ENCODE peak calls at places on chromosomes 16 and 17, in eight cellular contexts. G is uterus; C is naive thymus-derived CD4-positive, alpha-beta T cell; J is RWPE1; T is adrenal gland; A is cardiac muscle cell; V is upper lobe of right lung; D is H9. W is an unnamed sample.

GRCh38 chr17:47791025-47791424 is 30.6 kb downstream of the OSBPL7 start:
- DNase-seq in G (no peak), C (no peak), J (no peak), T (no peak), A (no peak), V (no peak), D (no peak), W (no peak)

GRCh38 chr16:18788828-18789514 is 1.2 kb downstream of the RPS15A start:
- DNase-seq in G (no peak), C (no peak), J (no peak), T (no peak), A (no peak), V (no peak), D (no peak), W (no peak)

GRCh38 chr17:51617876-51618455 is 357.6 kb downstream of the UTP18 start:
- DNase-seq in G (no peak), C (no peak), J (no peak), T (no peak), A (no peak), V (no peak), D (no peak), W (no peak)

GRCh38 chr16:29994613-29995329 is 646 bp downstream of the HIRIP3 start:
- DNase-seq in G (peak; percentile 60), C (no peak), J (peak; percentile 90), T (no peak), A (peak; percentile 53), V (peak; percentile 90), D (no peak), W (no peak)

GRCh38 chr17:59221159-59221847 is 992 bp downstream of the GDPD1 start:
- DNase-seq in G (no peak), C (no peak), J (no peak), T (no peak), A (no peak), V (peak; percentile 63), D (no peak), W (no peak)

GRCh38 chr17:67364847-67365761 is 1.3 kb downstream of the PSMD12 start:
- DNase-seq in G (no peak), C (no peak), J (no peak), T (peak; percentile 23), A (no peak), V (no peak), D (no peak), W (no peak)

GRCh38 chr17:81994593-81995462 is 17.4 kb downstream of the ASPSCR1 start:
- DNase-seq in G (no peak), C (no peak), J (no peak), T (no peak), A (no peak), V (no peak), D (no peak), W (no peak)

GRCh38 chr17:71983828-71984227 is 137.0 kb upstream of the SOX9 start:
- DNase-seq in G (no peak), C (no peak), J (no peak), T (no peak), A (no peak), V (no peak), D (no peak), W (no peak)

GRCh38 chr16:14449334-14449733 is 180.7 kb downstream of the PARN start:
- DNase-seq in G (no peak), C (no peak), J (no peak), T (no peak), A (no peak), V (no peak), D (no peak), W (no peak)

GRCh38 chr16:73020409-73020884 is 27.5 kb downstream of the ZFHX3 start:
- DNase-seq in G (no peak), C (no peak), J (peak; percentile 77), T (peak; percentile 81), A (peak; percentile 91), V (peak; percentile 62), D (no peak), W (peak; percentile 65)

GRCh38 chr17:79188048-79188447 is 113.4 kb downstream of the ENGASE start:
- DNase-seq in G (no peak), C (no peak), J (peak; percentile 71), T (no peak), A (peak; percentile 6), V (no peak), D (peak; percentile 88), W (no peak)

GRCh38 chr16:89600956-89601355 is 12.5 kb upstream of the DPEP1 start:
- DNase-seq in G (no peak), C (no peak), J (no peak), T (peak; percentile 43), A (no peak), V (no peak), D (no peak), W (no peak)

GRCh38 chr16:89601906-89602272 is 11.6 kb upstream of the DPEP1 start:
- DNase-seq in G (no peak), C (no peak), J (no peak), T (no peak), A (no peak), V (no peak), D (no peak), W (no peak)

GRCh38 chr16:89600427-89600826 is 13.0 kb upstream of the DPEP1 start:
- DNase-seq in G (no peak), C (no peak), J (no peak), T (no peak), A (no peak), V (no peak), D (no peak), W (no peak)

GRCh38 chr16:89602952-89603590 is 10.4 kb upstream of the DPEP1 start:
- DNase-seq in G (no peak), C (no peak), J (no peak), T (no peak), A (no peak), V (no peak), D (no peak), W (no peak)

DNA sequence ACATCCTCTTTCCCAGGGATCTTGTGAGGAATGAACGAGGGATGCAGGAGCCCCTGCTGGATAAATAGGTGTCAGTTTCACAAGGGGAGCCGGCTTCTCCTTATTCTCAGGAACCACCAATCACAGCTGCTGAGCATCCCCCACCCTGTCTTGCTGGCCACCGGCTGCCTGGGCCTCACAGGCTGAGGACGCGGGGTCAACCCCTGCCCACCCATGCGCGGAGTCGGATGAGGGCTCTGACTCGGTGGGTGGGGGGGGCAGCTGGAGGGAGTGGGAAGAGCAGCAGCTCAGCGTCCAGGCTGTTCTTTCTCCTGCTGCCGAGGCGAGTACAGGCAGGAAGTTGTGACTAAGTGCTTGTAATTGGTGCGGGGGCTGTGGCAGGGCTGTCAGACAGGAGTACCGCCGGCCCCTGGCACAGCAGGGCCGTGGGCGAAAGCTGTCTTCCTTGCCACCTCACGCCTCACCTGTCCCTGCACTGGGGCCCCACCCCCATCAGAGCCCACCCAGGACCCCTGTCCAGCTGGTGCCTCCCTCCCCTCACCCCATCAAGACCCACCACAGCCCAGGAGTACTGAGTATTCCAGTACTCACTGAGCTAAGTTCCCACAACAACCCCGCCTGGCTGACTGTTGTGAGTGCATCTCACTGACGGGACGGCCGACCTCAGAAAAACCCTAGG is 11.0 kb upstream of the DPEP1 start:
- DNase-seq in G (peak; percentile 40), C (peak; percentile 45), J (peak; percentile 93), T (no peak), A (peak; percentile 89), V (no peak), D (peak; percentile 70), W (peak; percentile 27)
- H3K27ac ChIP-seq in G (no peak overlapping the region), C (no peak overlapping the region), J (peak overlapping the region; percentile 84), T (no peak overlapping the region), A (no peak overlapping the region), V (no peak overlapping the region), D (no peak overlapping the region), W (no peak overlapping the region)

GRCh38 chr16:84933774-84934571 is 77.4 kb downstream of the ZDHHC7 start:
- DNase-seq in G (peak; percentile 76), C (no peak), J (no peak), T (peak; percentile 94), A (peak; percentile 32), V (peak; percentile 74), D (no peak), W (no peak)
- H3K27ac ChIP-seq in G (peak overlapping the region; percentile 77), C (no peak overlapping the region), J (no peak overlapping the region), T (no peak overlapping the region), A (no peak overlapping the region), V (peak overlapping the region; percentile 59), D (no peak overlapping the region), W (peak overlapping the region; percentile 73)

DNA sequence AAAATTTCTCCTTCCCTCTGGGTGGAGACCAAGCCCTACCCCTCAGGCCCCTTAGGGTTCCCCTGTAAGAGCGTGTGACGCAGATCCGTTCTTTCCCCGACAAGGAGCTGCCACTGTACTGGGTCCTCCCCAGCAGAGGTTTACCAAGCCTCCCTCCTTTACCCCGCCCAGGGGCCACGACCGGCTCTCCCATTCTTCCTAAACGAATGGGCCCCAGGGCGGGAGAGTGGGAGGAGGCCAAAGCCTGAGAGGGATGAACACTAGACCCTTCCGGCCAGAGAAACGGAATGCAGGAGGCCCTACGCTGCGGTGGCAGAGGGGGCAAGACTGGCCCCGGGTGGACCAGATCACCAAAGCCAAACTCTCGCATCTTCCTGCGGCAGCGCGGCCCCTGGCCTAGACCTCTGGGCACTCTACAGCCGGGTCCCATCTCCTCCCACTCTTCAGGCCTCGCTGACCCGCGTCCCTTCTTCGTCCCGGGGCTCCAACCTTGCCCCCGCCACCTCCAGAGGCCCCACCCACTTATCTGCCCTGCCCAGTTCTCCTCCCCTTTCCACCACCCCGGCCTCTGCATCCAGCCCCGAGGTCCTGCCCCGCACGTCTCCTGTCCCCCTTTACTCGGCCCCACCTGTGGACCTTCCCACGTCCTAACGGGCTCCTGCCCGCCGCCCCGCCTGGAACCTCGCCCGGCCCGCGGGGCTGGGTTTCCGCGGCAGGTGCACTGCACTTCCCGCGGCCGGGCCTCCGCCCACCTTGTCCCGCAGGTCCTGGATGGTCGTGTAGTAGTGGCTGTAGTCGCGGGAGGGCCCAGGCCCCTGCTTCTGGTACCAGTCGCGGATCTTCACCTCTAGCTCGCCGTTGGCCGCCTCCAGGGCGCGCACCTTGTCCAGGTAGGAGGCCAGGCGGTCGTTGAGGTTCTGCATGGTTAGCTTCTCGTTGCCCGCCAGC is 758 bp downstream of the KRT19 start:
- DNase-seq in G (peak; percentile 42), C (peak; percentile 11), J (no peak), T (no peak), A (peak; percentile 29), V (peak; percentile 85), D (peak; percentile 77), W (no peak)
- H3K27ac ChIP-seq in G (peak overlapping the region; percentile 82), C (no peak overlapping the region), J (no peak overlapping the region), T (no peak overlapping the region), A (peak overlapping the region; percentile 83), V (peak overlapping the region; percentile 87), D (no peak overlapping the region), W (no peak overlapping the region)

DNA sequence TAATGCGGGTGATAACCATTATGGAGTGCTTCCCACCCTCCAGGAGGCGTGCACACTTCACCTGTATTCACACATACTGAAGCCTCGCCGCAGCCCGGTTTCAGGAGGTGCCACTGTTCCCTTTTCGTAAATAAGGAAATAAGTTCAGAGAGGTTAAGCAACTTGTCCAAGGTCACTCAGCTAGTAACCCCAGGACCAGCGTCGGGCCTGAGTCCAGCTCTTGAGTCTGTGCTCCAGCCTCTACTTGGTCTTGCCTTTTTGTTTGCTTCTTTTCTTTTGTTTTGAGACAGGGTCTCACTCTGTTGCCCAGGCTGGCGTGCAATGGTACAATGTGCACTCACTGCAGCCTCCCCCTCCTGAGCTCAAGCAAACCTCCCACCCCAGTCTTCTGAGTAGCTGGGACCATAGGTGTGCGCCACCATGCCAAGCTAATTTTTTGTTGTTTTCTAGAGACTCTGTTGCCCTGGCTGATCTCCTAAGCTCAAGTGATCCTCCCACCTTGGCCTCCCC is 63.5 kb upstream of the CIBAR2 start:
- DNase-seq in G (no peak), C (no peak), J (no peak), T (no peak), A (no peak), V (no peak), D (no peak), W (no peak)
- H3K27ac ChIP-seq in G (no peak overlapping the region), C (no peak overlapping the region), J (no peak overlapping the region), T (no peak overlapping the region), A (no peak overlapping the region), V (no peak overlapping the region), D (no peak overlapping the region), W (no peak overlapping the region)